ENCODE peak calls at places on chromosomes 13 and 19, in seven cellular contexts. D is fibroblast of the aortic adventitia; A is CD4-positive, CD25-positive, alpha-beta regulatory T cell; M is OCI-LY7; L is aorta; K is HFF-Myc; Q is cardiac fibroblast. H is an unnamed sample.

GRCh38 chr13:39056018-39056417 is 17.8 kb downstream of the NHLRC3 start:
- DNase-seq in D (no peak), A (no peak), M (no peak), L (no peak), K (no peak), Q (no peak), H (no peak)

GRCh38 chr13:75803175-75803611 is 167.1 kb downstream of the LMO7 start:
- DNase-seq in D (no peak), A (peak), M (peak), L (no peak), K (no peak), Q (no peak), H (no peak)

GRCh38 chr19:34671972-34672371 is 5.0 kb downstream of the SCGB2B2 start:
- DNase-seq in D (no peak), A (no peak), M (no peak), L (no peak), K (no peak), Q (no peak), H (no peak)

GRCh38 chr19:55385749-55386514 is at the start of gene RPL28:
- DNase-seq in D (peak), A (peak), M (peak), L (peak), K (peak), Q (peak), H (peak)

GRCh38 chr19:17677002-17677401 is 11.2 kb downstream of the UNC13A start:
- DNase-seq in D (no peak), A (no peak), M (peak), L (no peak), K (no peak), Q (no peak), H (no peak)

GRCh38 chr13:99969934-99970760 is 1.4 kb downstream of the ZIC5 start:
- DNase-seq in D (no peak), A (no peak), M (no peak), L (no peak), K (no peak), Q (no peak), H (no peak)

GRCh38 chr19:55220525-55220924 is 8.0 kb downstream of the TMEM86B start:
- DNase-seq in D (no peak), A (no peak), M (no peak), L (no peak), K (no peak), Q (no peak), H (no peak)

GRCh38 chr13:97810152-97810551 is 143.3 kb upstream of the IPO5 start:
- DNase-seq in D (peak), A (no peak), M (no peak), L (no peak), K (no peak), Q (peak), H (no peak)

GRCh38 chr19:13040916-13041292 is 45.6 kb downstream of the NFIX start:
- DNase-seq in D (no peak), A (no peak), M (no peak), L (no peak), K (no peak), Q (no peak), H (no peak)

GRCh38 chr19:42657551-42657950 is 62.8 kb upstream of the CEACAM8 start:
- DNase-seq in D (peak), A (no peak), M (no peak), L (no peak), K (no peak), Q (no peak), H (no peak)

GRCh38 chr13:89695343-89696257 is 1651.9 kb upstream of the MIR17HG start:
- DNase-seq in D (peak), A (no peak), M (peak), L (no peak), K (no peak), Q (peak), H (no peak)

GRCh38 chr19:58511353-58512208 is at the start of gene SLC27A5:
- DNase-seq in D (no peak), A (no peak), M (no peak), L (no peak), K (no peak), Q (no peak), H (no peak)

GRCh38 chr13:41130356-41130755 is 2.2 kb downstream of the KBTBD6 start:
- DNase-seq in D (no peak), A (no peak), M (peak), L (no peak), K (no peak), Q (no peak), H (no peak)

GRCh38 chr19:44696939-44697669 is 1.8 kb upstream of the CEACAM16 start:
- DNase-seq in D (no peak), A (no peak), M (no peak), L (no peak), K (no peak), Q (no peak), H (no peak)

GRCh38 chr13:71067164-71067815 is 799.7 kb downstream of the DACH1 start:
- DNase-seq in D (no peak), A (no peak), M (no peak), L (no peak), K (no peak), Q (no peak), H (no peak)

GRCh38 chr19:39768811-39769210 is 9.8 kb upstream of the LEUTX start:
- DNase-seq in D (no peak), A (no peak), M (no peak), L (no peak), K (no peak), Q (no peak), H (no peak)

GRCh38 chr19:34067861-34068271 is 104.4 kb upstream of the LSM14A start:
- DNase-seq in D (no peak), A (no peak), M (no peak), L (no peak), K (no peak), Q (no peak), H (no peak)

GRCh38 chr19:28878862-28879566 is 333.9 kb downstream of the UQCRFS1 start:
- DNase-seq in D (peak), A (peak), M (peak), L (peak), K (peak), Q (peak), H (no peak)

GRCh38 chr19:50486823-50487515 is 10.3 kb upstream of the GARIN5A start:
- DNase-seq in D (peak), A (peak), M (peak), L (no peak), K (peak), Q (peak), H (no peak)

GRCh38 chr13:49627831-49628652 is at the start of gene ARL11:
- DNase-seq in D (no peak), A (peak), M (peak), L (peak), K (no peak), Q (no peak), H (peak)
- H3K4me3 ChIP-seq in D (no peak), A (peak), M (peak), L (no peak), K (no peak), Q (no peak), H (peak)

DNA sequence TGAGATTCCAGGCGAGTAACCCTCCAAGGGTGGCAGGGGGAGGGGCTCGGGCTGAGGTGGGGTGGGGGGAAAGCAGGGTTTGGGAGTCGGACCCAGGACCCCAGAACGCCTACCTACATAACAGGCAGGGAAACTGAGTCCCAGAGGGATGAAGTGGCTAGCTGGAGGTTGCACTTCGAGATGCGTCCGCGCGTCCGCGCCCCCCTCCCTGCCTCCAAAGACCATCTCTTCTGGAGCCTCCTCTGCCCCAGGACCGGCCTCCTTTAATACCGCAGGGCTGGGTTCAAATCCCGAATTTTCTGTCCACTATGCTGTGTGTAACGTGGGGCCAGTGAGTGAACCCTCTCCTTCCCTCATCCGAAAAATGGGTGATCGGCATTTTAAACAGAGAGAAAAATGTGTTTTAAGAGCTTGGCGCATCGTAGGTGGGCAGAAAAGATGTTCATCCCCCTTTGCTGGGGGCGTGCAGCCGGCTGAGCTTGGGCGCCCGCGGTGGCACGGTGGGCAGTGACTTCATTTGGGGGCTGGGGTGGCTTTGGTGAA is 13.8 kb downstream of the TJP3 start:
- DNase-seq in D (no peak), A (no peak), M (no peak), L (no peak), K (no peak), Q (no peak), H (no peak)
- H3K4me3 ChIP-seq in D (no peak), A (peak), M (no peak), L (no peak), K (no peak), Q (no peak), H (peak)

GRCh38 chr13:81606074-81606473 is 1265.1 kb upstream of the SPRY2 start:
- DNase-seq in D (no peak), A (no peak), M (no peak), L (no peak), K (no peak), Q (no peak), H (no peak)
- H3K4me3 ChIP-seq in D (no peak), A (no peak), M (no peak), L (no peak), K (no peak), Q (no peak), H (no peak)

GRCh38 chr13:114038900-114039299 is 65.0 kb upstream of the C13orf46 start:
- DNase-seq in D (no peak), A (no peak), M (no peak), L (no peak), K (no peak), Q (no peak), H (no peak)

GRCh38 chr13:114039471-114040141 is 65.7 kb upstream of the C13orf46 start:
- DNase-seq in D (no peak), A (no peak), M (no peak), L (no peak), K (no peak), Q (no peak), H (no peak)

GRCh38 chr13:114035583-114036501 is 62.0 kb upstream of the C13orf46 start:
- DNase-seq in D (peak), A (no peak), M (no peak), L (no peak), K (no peak), Q (no peak), H (no peak)

GRCh38 chr13:114037674-114038073 is 63.8 kb upstream of the C13orf46 start:
- DNase-seq in D (no peak), A (no peak), M (no peak), L (no peak), K (no peak), Q (no peak), H (no peak)

DNA sequence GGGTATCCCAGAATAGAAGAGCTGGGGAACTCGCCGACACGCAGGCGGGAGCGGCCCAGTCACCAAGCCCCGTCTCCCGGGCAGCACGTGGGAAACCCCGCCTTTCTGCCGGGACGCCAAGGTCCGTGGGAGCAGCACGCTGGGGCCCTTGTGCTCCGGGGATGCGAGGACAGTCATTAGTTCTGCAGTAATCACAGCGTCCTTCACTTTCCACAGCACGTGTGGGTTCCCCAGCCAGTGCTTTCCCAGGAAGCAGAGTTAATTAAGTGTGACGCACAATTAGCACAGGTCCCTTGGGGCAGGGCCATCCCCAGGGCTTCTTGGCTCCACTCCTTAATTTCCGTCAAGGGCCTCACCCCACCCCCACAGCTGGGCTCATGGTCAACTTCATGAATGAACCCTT is 64.3 kb upstream of the C13orf46 start:
- DNase-seq in D (no peak), A (no peak), M (no peak), L (no peak), K (no peak), Q (no peak), H (no peak)
- H3K4me3 ChIP-seq in D (no peak), A (no peak), M (no peak), L (no peak), K (no peak), Q (no peak), H (no peak)

DNA sequence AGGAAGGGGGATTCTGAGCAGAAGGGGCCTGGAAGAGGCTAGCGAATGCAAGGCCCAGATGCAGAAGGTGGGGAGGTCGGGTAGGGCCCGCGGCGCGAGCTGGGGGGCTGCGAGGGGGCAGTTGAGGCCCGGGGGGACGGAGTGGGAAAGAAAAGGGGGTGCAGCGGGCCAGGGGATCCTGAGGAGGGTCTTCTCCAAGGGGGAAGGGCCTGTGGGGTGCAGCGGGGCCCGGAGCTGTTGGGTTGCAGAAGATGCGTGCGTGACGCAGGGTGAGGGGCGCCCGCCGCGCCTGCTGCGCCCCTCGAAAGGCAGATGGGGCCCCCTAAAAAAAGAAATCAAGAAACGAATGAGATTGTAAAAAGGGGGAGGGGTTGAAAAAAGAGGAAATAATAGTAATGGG is 313 bp downstream of the ZNF541 start:
- DNase-seq in D (no peak), A (no peak), M (no peak), L (no peak), K (no peak), Q (no peak), H (no peak)
- H3K4me3 ChIP-seq in D (no peak), A (no peak), M (no peak), L (no peak), K (no peak), Q (no peak), H (no peak)

GRCh38 chr19:5337886-5338595 is 2.6 kb downstream of the PTPRS start:
- DNase-seq in D (no peak), A (no peak), M (no peak), L (no peak), K (no peak), Q (no peak), H (no peak)
- H3K4me3 ChIP-seq in D (no peak), A (no peak), M (no peak), L (no peak), K (no peak), Q (no peak), H (no peak)

DNA sequence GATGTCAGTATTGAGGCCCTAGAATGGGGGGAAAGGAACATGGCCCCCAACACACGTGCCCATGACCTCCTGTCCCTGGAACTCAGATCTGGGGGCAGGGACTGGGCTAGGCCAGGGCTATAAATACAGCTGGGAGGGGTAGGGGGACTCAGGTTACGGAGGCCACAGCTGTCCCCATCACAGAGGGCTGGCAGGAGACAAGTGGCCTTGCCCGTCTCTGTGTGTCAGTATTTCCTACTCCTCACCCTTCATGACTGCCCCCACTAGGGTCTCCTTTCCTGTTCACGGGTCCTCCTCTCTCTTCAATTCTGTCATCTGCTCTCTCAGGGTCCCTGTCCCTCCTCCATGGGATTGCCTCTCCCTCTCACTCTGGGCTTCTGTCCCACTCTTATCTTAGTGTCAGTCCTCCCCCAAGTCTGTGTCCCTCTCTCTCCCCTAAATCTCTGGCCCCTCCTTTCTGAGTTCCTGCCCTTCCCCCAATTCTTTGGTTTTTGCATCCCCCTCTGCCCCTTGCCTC is 692 bp upstream of the HRC start:
- DNase-seq in D (no peak), A (no peak), M (no peak), L (no peak), K (no peak), Q (no peak), H (no peak)
- H3K4me3 ChIP-seq in D (no peak), A (no peak), M (no peak), L (no peak), K (no peak), Q (no peak), H (no peak)

GRCh38 chr19:7986321-7987083 is 18.9 kb downstream of the ELAVL1 start:
- DNase-seq in D (peak), A (no peak), M (no peak), L (no peak), K (peak), Q (peak), H (no peak)
- H3K4me3 ChIP-seq in D (no peak), A (no peak), M (no peak), L (no peak), K (no peak), Q (no peak), H (no peak)